ENCODE peak calls at places on chromosomes 4 and X, in seven cellular contexts. U, A, I, N, O, X and G are unnamed samples.

GRCh38 chr4:173420324-173420752 is 21.4 kb upstream of the SCRG1 start:
- DNase-seq in U (no peak), I (peak), O (no peak), N (no peak), X (peak), A (no peak), G (peak)

GRCh38 chr4:105061136-105061696 is 85.5 kb upstream of the TET2 start:
- DNase-seq in N (no peak), U (no peak), X (no peak), A (no peak), O (peak), I (peak), G (no peak)

GRCh38 chr4:90246841-90247240 is 119.6 kb downstream of the CCSER1 start:
- DNase-seq in I (no peak), A (no peak), N (no peak), O (no peak), U (no peak), X (no peak), G (no peak)

GRCh38 chr4:35151816-35152572 is 1092.3 kb downstream of the ARAP2 start:
- DNase-seq in O (no peak), N (no peak), A (no peak), U (no peak), I (peak), X (no peak), G (no peak)

GRCh38 chr4:107755841-107756356 is 35.9 kb upstream of the PAPSS1 start:
- DNase-seq in A (no peak), U (no peak), I (peak), N (no peak), O (no peak), X (no peak), G (no peak)

GRCh38 chr4:151219091-151219490 is 57.9 kb upstream of the PRSS48 start:
- DNase-seq in O (no peak), U (no peak), A (no peak), X (no peak), I (no peak), N (no peak), G (no peak)

GRCh38 chr4:39103291-39103690 is 41.3 kb downstream of the KLHL5 start:
- DNase-seq in N (no peak), A (no peak), X (no peak), O (no peak), U (no peak), I (no peak), G (no peak)

GRCh38 chrX:2969021-2969420 is 37.3 kb upstream of the ARSH start:
- DNase-seq in I (no peak), O (no peak), U (no peak), N (no peak), X (no peak), A (no peak), G (no peak)

GRCh38 chrX:14936561-14936960 is 63.3 kb downstream of the MOSPD2 start:
- DNase-seq in A (peak), N (no peak), U (no peak), I (peak), X (peak), O (no peak), G (no peak)

GRCh38 chrX:107780525-107780924 is 3.0 kb downstream of the NCBP2L start:
- DNase-seq in A (no peak), I (no peak), X (no peak), N (no peak), U (no peak), O (no peak), G (no peak)

GRCh38 chrX:40175416-40176255 is 77.9 kb upstream of the BCOR start:
- DNase-seq in X (peak), N (no peak), A (no peak), O (peak), U (peak), I (peak), G (peak)

GRCh38 chr4:56656346-56656643 is 24.8 kb downstream of the HOPX start:
- DNase-seq in N (no peak), X (no peak), A (no peak), I (no peak), U (no peak), O (no peak), G (peak)

GRCh38 chr4:185730387-185730786 is 81.6 kb downstream of the SORBS2 start:
- DNase-seq in A (no peak), X (no peak), O (no peak), N (no peak), U (no peak), I (peak), G (no peak)

GRCh38 chr4:168585168-168586091 is 88.6 kb downstream of the PALLD start:
- DNase-seq in O (no peak), A (no peak), U (no peak), N (peak), X (peak), I (peak), G (no peak)

GRCh38 chrX:10195425-10195824 is 38.6 kb downstream of the CLCN4 start:
- DNase-seq in U (no peak), I (no peak), A (no peak), N (no peak), O (no peak), X (no peak), G (no peak)

GRCh38 chr4:56468097-56468422 is 643 bp downstream of the SRP72 start:
- DNase-seq in O (peak), N (no peak), A (no peak), X (peak), U (peak), I (peak), G (no peak)

GRCh38 chr4:38802561-38803355 is 1.8 kb downstream of the TLR1 start:
- DNase-seq in U (no peak), I (no peak), O (no peak), A (no peak), X (no peak), N (no peak), G (no peak)

GRCh38 chr4:3827616-3828492 is 61.7 kb downstream of the ADRA2C start:
- DNase-seq in A (peak), O (no peak), I (peak), N (no peak), U (no peak), X (peak), G (no peak)

GRCh38 chr4:116070283-116070682 is 956.9 kb upstream of the NDST4 start:
- DNase-seq in I (peak), X (peak), O (no peak), A (no peak), N (no peak), U (no peak), G (no peak)

GRCh38 chrX:42025861-42026260 is 102.5 kb upstream of the CASK start:
- DNase-seq in A (no peak), O (no peak), U (no peak), N (no peak), X (no peak), I (no peak), G (no peak)

GRCh38 chr4:110876866-110877265 is 254.0 kb upstream of the PITX2 start:
- DNase-seq in A (no peak), X (no peak), U (no peak), O (no peak), I (no peak), N (no peak), G (no peak)

GRCh38 chrX:97882306-97882705 is 998.6 kb downstream of the RPA4 start:
- DNase-seq in N (no peak), O (no peak), U (no peak), I (peak), A (no peak), X (no peak), G (no peak)

GRCh38 chrX:115650916-115651315 is 89.9 kb downstream of the PLS3 start:
- DNase-seq in N (no peak), I (peak), U (no peak), A (no peak), X (peak), O (no peak), G (no peak)

GRCh38 chr4:108775921-108776320 is 13.1 kb upstream of the ETNPPL start:
- DNase-seq in A (no peak), I (no peak), X (no peak), O (no peak), N (no peak), U (no peak), G (no peak)

GRCh38 chr4:43990968-43991367 is 457.6 kb downstream of the KCTD8 start:
- DNase-seq in O (no peak), X (no peak), I (no peak), A (no peak), U (no peak), N (no peak), G (no peak)

GRCh38 chr4:36215627-36216026 is 28.7 kb downstream of the ARAP2 start:
- DNase-seq in X (no peak), U (no peak), A (no peak), I (no peak), O (no peak), N (no peak), G (no peak)

GRCh38 chr4:109302366-109303140 is at the start of gene COL25A1:
- DNase-seq in A (no peak), I (no peak), U (peak), X (peak), N (peak), O (peak), G (peak)

GRCh38 chr4:153223418-153223792 is 19.2 kb downstream of the TRIM2 start:
- DNase-seq in O (no peak), A (no peak), X (peak), N (no peak), U (no peak), I (peak), G (no peak)

GRCh38 chr4:125262079-125262478 is 52.7 kb upstream of the FAT4 start:
- DNase-seq in I (no peak), X (no peak), U (no peak), A (no peak), O (no peak), N (no peak), G (no peak)

GRCh38 chr4:30380404-30380998 is 339.7 kb upstream of the PCDH7 start:
- DNase-seq in U (no peak), I (peak), O (no peak), N (no peak), X (peak), A (no peak), G (no peak)

GRCh38 chr4:86269354-86269753 is 90.5 kb downstream of the MAPK10 start:
- DNase-seq in O (no peak), I (no peak), X (no peak), N (no peak), A (no peak), U (no peak), G (no peak)